ENCODE peak calls at places on chromosome 15, in five cellular contexts. E is GM12878, G is GM12892, O is H1, I is HepG2. Y is an unnamed sample.

GRCh38 chr15:90087454-90088154 is 14.7 kb downstream of the IDH2 start:
- DNase-seq in E (no peak), G (no peak), O (no peak), I (peak), Y (no peak)

GRCh38 chr15:73599934-73600333 is 33.3 kb downstream of the NPTN start:
- DNase-seq in E (no peak), G (no peak), O (no peak), I (no peak), Y (no peak)

GRCh38 chr15:40909662-40910625 is 15.7 kb downstream of the VPS18 start:
- DNase-seq in E (no peak), G (no peak), O (no peak), I (peak), Y (no peak)

GRCh38 chr15:72196409-72197044 is 1.1 kb downstream of the GRAMD2A start:
- DNase-seq in E (no peak), G (no peak), O (no peak), I (no peak), Y (no peak)

GRCh38 chr15:29097971-29098370 is 171.7 kb downstream of the NSMCE3 start:
- DNase-seq in E (no peak), G (no peak), O (no peak), I (no peak), Y (no peak)

GRCh38 chr15:27541581-27541980 is 557.5 kb downstream of the OCA2 start:
- DNase-seq in E (no peak), G (no peak), O (no peak), I (no peak), Y (no peak)

GRCh38 chr15:92355307-92355706 is 38.4 kb upstream of the ST8SIA2 start:
- DNase-seq in E (no peak), G (no peak), O (no peak), I (no peak), Y (no peak)

GRCh38 chr15:91311986-91312385 is 211.9 kb downstream of the SV2B start:
- DNase-seq in E (no peak), G (no peak), O (no peak), I (no peak), Y (no peak)

GRCh38 chr15:35627696-35628095 is 81.7 kb upstream of the DPH6 start:
- DNase-seq in E (no peak), G (no peak), O (no peak), I (no peak), Y (no peak)

GRCh38 chr15:92527197-92527596 is 128.4 kb downstream of the FAM174B start:
- DNase-seq in E (no peak), G (no peak), O (no peak), I (no peak), Y (no peak)

GRCh38 chr15:79160211-79160610 is 69.6 kb upstream of the RASGRF1 start:
- DNase-seq in E (no peak), G (no peak), O (no peak), I (no peak), Y (no peak)

GRCh38 chr15:23416349-23417276 is 30.4 kb downstream of the GOLGA6L2 start:
- DNase-seq in E (no peak), G (no peak), O (peak), I (no peak), Y (no peak)

GRCh38 chr15:40441012-40441735 is 421 bp downstream of the BAHD1 start:
- DNase-seq in E (no peak), G (no peak), O (peak), I (no peak), Y (no peak)

GRCh38 chr15:101463265-101463664 is 26.2 kb downstream of the PCSK6 start:
- DNase-seq in E (no peak), G (no peak), O (no peak), I (no peak), Y (no peak)

GRCh38 chr15:88703533-88703932 is 64.7 kb downstream of the ISG20 start:
- DNase-seq in E (no peak), G (no peak), O (no peak), I (no peak), Y (no peak)

GRCh38 chr15:89783111-89783860 is 7.2 kb downstream of the MESP2 start:
- DNase-seq in E (no peak), G (no peak), O (no peak), I (no peak), Y (no peak)

GRCh38 chr15:70093481-70094309 is 4.0 kb downstream of the TLE3 start:
- DNase-seq in E (no peak), G (no peak), O (no peak), I (no peak), Y (no peak)

GRCh38 chr15:60477991-60478632 is 830 bp downstream of the ICE2 start:
- DNase-seq in E (peak), G (no peak), O (no peak), I (peak), Y (no peak)

GRCh38 chr15:98717942-98718341 is 69.6 kb downstream of the IGF1R start:
- DNase-seq in E (no peak), G (no peak), O (no peak), I (no peak), Y (no peak)

GRCh38 chr15:71261934-71262333 is 146.7 kb downstream of the THSD4 start:
- DNase-seq in E (no peak), G (no peak), O (no peak), I (no peak), Y (no peak)

GRCh38 chr15:58221591-58222241 is 83.5 kb downstream of the AQP9 start:
- DNase-seq in E (no peak), G (peak), O (peak), I (peak), Y (no peak)

GRCh38 chr15:40859206-40859851 is 14.7 kb downstream of the RHOV start:
- DNase-seq in E (no peak), G (peak), O (peak), I (peak), Y (peak)

GRCh38 chr15:32923176-32923575 is 205.4 kb downstream of the GREM1 start:
- DNase-seq in E (no peak), G (no peak), O (no peak), I (no peak), Y (no peak)

GRCh38 chr15:56351957-56352506 is 13.2 kb upstream of the TEX9 start:
- DNase-seq in E (no peak), G (no peak), O (no peak), I (no peak), Y (no peak)

GRCh38 chr15:85155360-85155759 is 173.7 kb downstream of the PDE8A start:
- DNase-seq in E (no peak), G (no peak), O (no peak), I (no peak), Y (no peak)

GRCh38 chr15:92385096-92385495 is 8.6 kb upstream of the ST8SIA2 start:
- DNase-seq in E (no peak), G (no peak), O (no peak), I (no peak), Y (no peak)

GRCh38 chr15:89206908-89207331 is 14.5 kb downstream of the RLBP1 start:
- DNase-seq in E (no peak), G (peak), O (peak), I (peak), Y (peak)

GRCh38 chr15:84878504-84878903 is 6.0 kb upstream of the SLC28A1 start:
- DNase-seq in E (no peak), G (no peak), O (peak), I (peak), Y (peak)

GRCh38 chr15:41790756-41791546 is 16.7 kb downstream of the MAPKBP1 start:
- DNase-seq in E (no peak), G (no peak), O (no peak), I (peak), Y (no peak)

GRCh38 chr15:88031461-88031860 is 225.1 kb downstream of the NTRK3 start:
- DNase-seq in E (no peak), G (no peak), O (no peak), I (no peak), Y (no peak)

GRCh38 chr15:64717735-64718495 is 57.5 kb downstream of the RBPMS2 start:
- DNase-seq in E (no peak), G (no peak), O (no peak), I (no peak), Y (no peak)
- TF ChIP-seq TAF1 in E (no peak), G (no peak), O (no peak), I (no peak), Y (no peak)

GRCh38 chr15:100454148-100454547 is 74.6 kb downstream of the CERS3 start:
- DNase-seq in E (no peak), G (no peak), O (no peak), I (no peak), Y (no peak)

GRCh38 chr15:100461049-100461448 is 67.7 kb downstream of the CERS3 start:
- DNase-seq in E (peak), G (no peak), O (no peak), I (no peak), Y (no peak)

GRCh38 chr15:100457201-100457600 is 71.5 kb downstream of the CERS3 start:
- DNase-seq in E (no peak), G (no peak), O (no peak), I (no peak), Y (no peak)
- TF ChIP-seq TAF1 in E (no peak), G (no peak), O (no peak), I (no peak), Y (no peak)

DNA sequence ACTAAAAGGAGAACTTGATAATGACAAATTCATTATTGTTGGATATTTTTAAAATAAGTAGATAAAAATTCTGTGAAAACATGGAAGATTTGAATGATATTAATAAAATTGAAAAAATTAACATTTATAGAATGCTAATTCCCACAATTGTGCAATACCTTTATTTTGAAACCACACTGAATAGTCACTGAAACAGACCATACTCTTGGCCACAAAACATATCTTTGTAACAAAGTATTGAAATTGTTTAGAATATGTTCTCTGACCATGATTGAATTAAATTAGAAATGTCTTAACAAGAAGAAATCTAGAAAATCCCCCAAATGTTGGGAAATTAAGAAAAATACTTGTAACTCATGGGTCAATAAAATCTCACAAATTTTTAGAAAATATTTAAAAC is 49.2 kb downstream of the ARHGAP11B start:
- DNase-seq in E (no peak), G (no peak), O (no peak), I (no peak), Y (no peak)
- TF ChIP-seq TAF1 in E (no peak), G (no peak), O (no peak), I (no peak), Y (no peak)

DNA sequence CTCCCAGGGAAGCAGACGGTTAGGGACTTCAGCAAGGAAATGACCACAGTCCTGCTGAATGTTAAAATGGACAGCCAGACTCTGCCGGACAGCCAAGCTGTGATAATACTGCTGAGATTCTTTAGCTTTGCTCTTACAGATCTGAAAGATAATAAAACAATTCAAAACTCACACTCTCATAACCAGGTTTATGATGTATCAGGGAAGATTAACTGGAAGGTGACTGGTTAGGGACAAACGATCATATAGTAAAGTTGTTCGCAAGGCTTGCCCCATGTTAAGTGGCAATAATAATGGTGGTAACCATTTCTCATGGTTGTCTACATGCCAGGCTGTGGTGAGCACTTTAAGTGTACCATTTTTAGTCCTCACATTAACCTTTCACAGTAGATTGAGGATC is 44.3 kb upstream of the TSPAN3 start:
- DNase-seq in E (no peak), G (no peak), O (no peak), I (no peak), Y (no peak)
- TF ChIP-seq TAF1 in E (no peak), G (no peak), O (no peak), I (no peak), Y (no peak)

DNA sequence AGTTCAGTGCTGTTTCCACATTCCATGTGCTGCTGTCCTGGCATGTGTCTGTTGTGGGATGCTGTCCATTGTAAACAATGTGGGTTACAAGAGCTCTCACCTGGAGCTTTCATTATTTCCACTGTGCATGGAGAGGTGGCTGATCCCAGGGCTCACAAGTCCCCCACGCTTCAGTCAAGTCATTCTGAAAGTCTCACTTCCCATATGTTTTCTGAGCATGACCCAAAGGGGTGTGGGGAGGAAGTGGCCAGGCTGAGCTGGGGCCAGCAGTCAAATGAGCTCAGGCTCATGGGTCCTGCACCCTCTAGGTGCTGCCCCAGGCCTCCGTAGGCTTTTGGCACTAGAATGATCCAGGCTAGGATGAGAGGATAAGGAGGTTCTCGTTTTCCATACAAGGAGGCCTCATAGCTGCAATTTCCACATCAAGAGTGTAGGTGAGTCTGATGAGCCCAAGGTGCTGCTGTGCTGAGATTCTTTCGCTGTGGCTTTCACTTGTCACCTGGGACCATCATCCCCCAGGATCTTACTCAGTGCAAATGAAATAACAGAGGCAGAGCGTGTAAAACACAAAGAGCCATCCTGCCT is 22.0 kb downstream of the STARD5 start:
- DNase-seq in E (peak), G (peak), O (no peak), I (no peak), Y (peak)
- TF ChIP-seq TAF1 in E (peak), G (no peak), O (no peak), I (no peak), Y (no peak)

DNA sequence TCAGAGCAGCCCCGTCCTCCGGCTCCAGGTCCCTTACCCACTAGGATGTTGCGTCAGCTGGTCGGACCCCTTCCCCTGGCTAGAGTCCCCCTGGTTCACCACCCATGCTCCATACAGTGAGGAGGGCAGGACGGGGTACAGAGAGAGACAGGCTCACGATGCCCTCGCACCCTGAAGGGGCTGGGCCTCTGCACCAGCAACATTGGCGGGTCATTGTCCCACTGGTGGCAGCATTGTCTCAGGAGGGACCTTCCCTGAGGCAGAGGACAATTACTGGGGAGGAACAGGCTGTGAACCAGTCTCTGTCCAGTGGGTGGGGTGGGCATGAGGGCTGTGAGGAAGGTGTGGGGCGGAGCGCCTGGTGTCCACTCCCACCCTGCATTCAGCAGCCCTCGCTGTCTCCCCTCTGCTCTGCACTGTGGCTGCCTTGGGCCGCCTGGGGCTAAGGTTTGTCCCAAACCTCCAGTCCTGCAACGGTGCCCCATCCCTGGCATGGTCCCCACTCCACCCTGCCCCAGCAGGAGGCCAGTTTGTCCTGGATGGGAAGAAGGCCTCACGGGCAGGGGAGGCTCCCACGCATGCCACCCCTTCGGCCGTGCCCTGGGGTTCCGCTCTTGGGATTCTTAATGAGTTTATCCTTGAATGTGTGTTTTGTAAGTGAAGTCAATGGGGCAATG is 48.0 kb upstream of the KLF13 start:
- DNase-seq in E (no peak), G (no peak), O (peak), I (no peak), Y (no peak)
- TF ChIP-seq TAF1 in E (no peak), G (no peak), O (no peak), I (no peak), Y (no peak)

GRCh38 chr15:67120009-67120838 is 54.8 kb downstream of the SMAD3 start:
- DNase-seq in E (no peak), G (no peak), O (no peak), I (no peak), Y (no peak)
- TF ChIP-seq TAF1 in E (no peak), G (no peak), O (no peak), I (no peak), Y (no peak)

GRCh38 chr15:78093242-78094020 is 1.1 kb downstream of the SH2D7 start:
- DNase-seq in E (no peak), G (no peak), O (no peak), I (no peak), Y (no peak)
- TF ChIP-seq TAF1 in E (no peak), G (no peak), O (no peak), I (no peak), Y (no peak)